ENCODE peak calls at places on chromosomes 5 and 9, in six cellular contexts. One of them, this sample, is unnamed.

GRCh38 chr5:134142806-134143205 is 28.3 kb downstream of the TCF7 start:
- DNase-seq in neuronal stem cell: no peak
- DNase-seq in mesendoderm: no peak
- DNase-seq in IMR-90: no peak
- DNase-seq in mesenchymal stem cell: no peak
- DNase-seq in H1: no peak
- DNase-seq in this sample: peak

GRCh38 chr5:113806823-113807222 is 293.3 kb downstream of the YTHDC2 start:
- DNase-seq in neuronal stem cell: no peak
- DNase-seq in mesendoderm: peak
- DNase-seq in IMR-90: peak
- DNase-seq in mesenchymal stem cell: peak
- DNase-seq in H1: no peak
- DNase-seq in this sample: no peak

GRCh38 chr5:97365918-97366317 is 182.9 kb upstream of the RIOK2 start:
- DNase-seq in neuronal stem cell: no peak
- DNase-seq in mesendoderm: no peak
- DNase-seq in IMR-90: no peak
- DNase-seq in mesenchymal stem cell: no peak
- DNase-seq in H1: no peak
- DNase-seq in this sample: no peak

GRCh38 chr5:168737066-168737465 is 157.9 kb upstream of the PANK3 start:
- DNase-seq in neuronal stem cell: no peak
- DNase-seq in mesendoderm: no peak
- DNase-seq in IMR-90: no peak
- DNase-seq in mesenchymal stem cell: no peak
- DNase-seq in H1: no peak
- DNase-seq in this sample: no peak

GRCh38 chr5:84487963-84488362 is 103.3 kb upstream of the EDIL3 start:
- DNase-seq in neuronal stem cell: no peak
- DNase-seq in mesendoderm: no peak
- DNase-seq in IMR-90: peak
- DNase-seq in mesenchymal stem cell: peak
- DNase-seq in H1: no peak
- DNase-seq in this sample: no peak

GRCh38 chr9:127756233-127756632 is 21.1 kb upstream of the TOR2A start:
- DNase-seq in neuronal stem cell: no peak
- DNase-seq in mesendoderm: no peak
- DNase-seq in IMR-90: no peak
- DNase-seq in mesenchymal stem cell: no peak
- DNase-seq in H1: no peak
- DNase-seq in this sample: no peak

GRCh38 chr5:170863646-170864045 is 1.8 kb downstream of the RANBP17 start:
- DNase-seq in neuronal stem cell: no peak
- DNase-seq in mesendoderm: no peak
- DNase-seq in IMR-90: peak
- DNase-seq in mesenchymal stem cell: peak
- DNase-seq in H1: no peak
- DNase-seq in this sample: no peak

GRCh38 chr9:71769175-71770165 is 1.2 kb upstream of the CEMIP2 start:
- DNase-seq in neuronal stem cell: no peak
- DNase-seq in mesendoderm: peak
- DNase-seq in IMR-90: no peak
- DNase-seq in mesenchymal stem cell: peak
- DNase-seq in H1: no peak
- DNase-seq in this sample: peak

GRCh38 chr9:2116073-2116472 is 100.9 kb downstream of the SMARCA2 start:
- DNase-seq in neuronal stem cell: no peak
- DNase-seq in mesendoderm: peak
- DNase-seq in IMR-90: no peak
- DNase-seq in mesenchymal stem cell: peak
- DNase-seq in H1: no peak
- DNase-seq in this sample: peak

GRCh38 chr9:129482521-129483466 is 138.1 kb downstream of the C9orf50 start:
- DNase-seq in neuronal stem cell: peak
- DNase-seq in mesendoderm: peak
- DNase-seq in IMR-90: peak
- DNase-seq in mesenchymal stem cell: peak
- DNase-seq in H1: no peak
- DNase-seq in this sample: no peak
- H3K4ac ChIP-seq in neuronal stem cell: peak
- H3K4ac ChIP-seq in mesendoderm: peak
- H3K4ac ChIP-seq in IMR-90: peak
- H3K4ac ChIP-seq in mesenchymal stem cell: peak
- H3K4ac ChIP-seq in H1: no peak
- H3K4ac ChIP-seq in this sample: no peak

GRCh38 chr5:154543380-154543779 is 65.4 kb upstream of the HAND1 start:
- DNase-seq in neuronal stem cell: no peak
- DNase-seq in mesendoderm: no peak
- DNase-seq in IMR-90: no peak
- DNase-seq in mesenchymal stem cell: no peak
- DNase-seq in H1: no peak
- DNase-seq in this sample: no peak

GRCh38 chr5:154541553-154541952 is 63.5 kb upstream of the HAND1 start:
- DNase-seq in neuronal stem cell: no peak
- DNase-seq in mesendoderm: peak
- DNase-seq in IMR-90: no peak
- DNase-seq in mesenchymal stem cell: no peak
- DNase-seq in H1: no peak
- DNase-seq in this sample: peak

GRCh38 chr5:154540600-154540999 is 62.6 kb upstream of the HAND1 start:
- DNase-seq in neuronal stem cell: no peak
- DNase-seq in mesendoderm: no peak
- DNase-seq in IMR-90: no peak
- DNase-seq in mesenchymal stem cell: no peak
- DNase-seq in H1: no peak
- DNase-seq in this sample: no peak

GRCh38 chr5:154542581-154542980 is 64.6 kb upstream of the HAND1 start:
- DNase-seq in neuronal stem cell: no peak
- DNase-seq in mesendoderm: no peak
- DNase-seq in IMR-90: no peak
- DNase-seq in mesenchymal stem cell: no peak
- DNase-seq in H1: no peak
- DNase-seq in this sample: no peak

GRCh38 chr5:154542000-154542399 is 64.0 kb upstream of the HAND1 start:
- DNase-seq in neuronal stem cell: no peak
- DNase-seq in mesendoderm: no peak
- DNase-seq in IMR-90: no peak
- DNase-seq in mesenchymal stem cell: no peak
- DNase-seq in H1: no peak
- DNase-seq in this sample: no peak
- H2BK120ac ChIP-seq in neuronal stem cell: no peak
- H2BK120ac ChIP-seq in mesendoderm: no peak
- H2BK120ac ChIP-seq in IMR-90: no peak
- H2BK120ac ChIP-seq in mesenchymal stem cell: no peak
- H2BK120ac ChIP-seq in H1: no peak
- H2BK120ac ChIP-seq in this sample: no peak

DNA sequence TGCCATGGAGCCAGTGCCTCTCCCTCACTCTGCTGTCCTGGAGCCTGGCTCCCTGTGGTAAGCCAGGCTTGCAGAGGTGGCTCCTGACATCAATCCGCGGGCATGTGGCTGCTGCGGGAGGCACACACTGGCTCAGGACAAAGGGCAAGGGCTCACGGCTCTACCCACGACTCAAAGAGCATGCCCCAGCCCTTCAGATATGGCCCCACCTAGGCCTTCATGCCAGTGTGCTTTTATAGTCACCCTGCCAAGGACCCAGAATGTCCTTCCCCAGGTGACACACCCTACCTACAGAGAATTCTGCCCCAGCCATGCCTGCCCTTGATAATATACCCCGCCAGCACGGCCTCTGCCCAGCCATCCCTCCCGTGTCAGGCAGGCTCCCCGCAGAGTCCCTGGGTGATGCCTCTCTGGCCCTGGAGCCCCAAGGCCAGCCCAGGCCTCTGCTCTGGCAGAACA is 1.6 kb downstream of the MGAT4B start:
- DNase-seq in neuronal stem cell: no peak
- DNase-seq in mesendoderm: no peak
- DNase-seq in IMR-90: no peak
- DNase-seq in mesenchymal stem cell: no peak
- DNase-seq in H1: no peak
- DNase-seq in this sample: no peak
- H3K18ac ChIP-seq in neuronal stem cell: peak
- H3K18ac ChIP-seq in mesendoderm: no peak
- H3K18ac ChIP-seq in IMR-90: no peak
- H3K18ac ChIP-seq in mesenchymal stem cell: peak
- H3K18ac ChIP-seq in H1: no peak
- H3K18ac ChIP-seq in this sample: no peak

GRCh38 chr9:133977421-133978201 is 14.5 kb downstream of the VAV2 start:
- DNase-seq in neuronal stem cell: no peak
- DNase-seq in mesendoderm: no peak
- DNase-seq in IMR-90: no peak
- DNase-seq in mesenchymal stem cell: no peak
- DNase-seq in H1: no peak
- DNase-seq in this sample: no peak

GRCh38 chr9:133979921-133980863 is 11.9 kb downstream of the VAV2 start:
- DNase-seq in neuronal stem cell: no peak
- DNase-seq in mesendoderm: no peak
- DNase-seq in IMR-90: no peak
- DNase-seq in mesenchymal stem cell: no peak
- DNase-seq in H1: no peak
- DNase-seq in this sample: no peak

GRCh38 chr9:133979124-133979920 is 12.8 kb downstream of the VAV2 start:
- DNase-seq in neuronal stem cell: no peak
- DNase-seq in mesendoderm: no peak
- DNase-seq in IMR-90: peak
- DNase-seq in mesenchymal stem cell: peak
- DNase-seq in H1: no peak
- DNase-seq in this sample: peak

GRCh38 chr9:133976888-133977287 is 15.2 kb downstream of the VAV2 start:
- DNase-seq in neuronal stem cell: no peak
- DNase-seq in mesendoderm: no peak
- DNase-seq in IMR-90: no peak
- DNase-seq in mesenchymal stem cell: no peak
- DNase-seq in H1: no peak
- DNase-seq in this sample: no peak

GRCh38 chr9:133978226-133979123 is 13.6 kb downstream of the VAV2 start:
- DNase-seq in neuronal stem cell: no peak
- DNase-seq in mesendoderm: no peak
- DNase-seq in IMR-90: no peak
- DNase-seq in mesenchymal stem cell: no peak
- DNase-seq in H1: no peak
- DNase-seq in this sample: no peak
- H3K4ac ChIP-seq in neuronal stem cell: no peak
- H3K4ac ChIP-seq in mesendoderm: no peak
- H3K4ac ChIP-seq in IMR-90: no peak
- H3K4ac ChIP-seq in mesenchymal stem cell: no peak
- H3K4ac ChIP-seq in H1: no peak
- H3K4ac ChIP-seq in this sample: no peak

GRCh38 chr9:124693403-124693802 is 77.7 kb downstream of the NR6A1 start:
- DNase-seq in neuronal stem cell: no peak
- DNase-seq in mesendoderm: no peak
- DNase-seq in IMR-90: no peak
- DNase-seq in mesenchymal stem cell: no peak
- DNase-seq in H1: no peak
- DNase-seq in this sample: no peak
- H2BK120ac ChIP-seq in neuronal stem cell: no peak
- H2BK120ac ChIP-seq in mesendoderm: no peak
- H2BK120ac ChIP-seq in IMR-90: peak
- H2BK120ac ChIP-seq in mesenchymal stem cell: no peak
- H2BK120ac ChIP-seq in H1: no peak
- H2BK120ac ChIP-seq in this sample: no peak

GRCh38 chr5:135709103-135709660 is 125.3 kb upstream of the SLC25A48 start:
- DNase-seq in neuronal stem cell: no peak
- DNase-seq in mesendoderm: no peak
- DNase-seq in IMR-90: no peak
- DNase-seq in mesenchymal stem cell: no peak
- DNase-seq in H1: no peak
- DNase-seq in this sample: peak
- H3K18ac ChIP-seq in neuronal stem cell: no peak
- H3K18ac ChIP-seq in mesendoderm: no peak
- H3K18ac ChIP-seq in IMR-90: no peak
- H3K18ac ChIP-seq in mesenchymal stem cell: no peak
- H3K18ac ChIP-seq in H1: no peak
- H3K18ac ChIP-seq in this sample: no peak

DNA sequence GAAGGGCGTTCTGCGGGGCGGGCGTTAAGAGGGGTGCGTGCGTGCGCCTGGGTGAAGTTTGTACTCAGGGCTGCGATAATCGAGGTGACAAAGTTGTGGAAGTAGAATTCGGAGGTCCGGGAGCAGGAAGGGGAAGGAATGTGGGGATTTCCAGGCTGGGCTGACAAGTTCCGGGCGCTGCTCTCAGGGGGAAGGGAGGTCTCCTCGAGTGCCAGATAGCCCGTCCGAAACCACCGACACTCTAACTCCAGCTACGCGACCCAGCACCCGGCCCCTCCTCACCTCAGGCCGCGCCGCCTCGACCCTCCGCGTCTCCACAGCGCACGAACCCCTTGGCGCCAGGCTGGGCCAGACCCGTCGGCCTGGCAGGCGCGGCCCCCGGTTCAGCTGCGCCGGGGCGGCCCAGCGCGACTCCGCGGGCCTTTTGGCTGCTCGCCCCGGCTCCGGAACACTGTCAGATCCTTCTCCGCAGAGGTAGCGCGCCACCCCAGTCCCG is at the start of gene IL6ST:
- DNase-seq in neuronal stem cell: no peak
- DNase-seq in mesendoderm: peak
- DNase-seq in IMR-90: peak
- DNase-seq in mesenchymal stem cell: peak
- DNase-seq in H1: peak
- DNase-seq in this sample: peak
- H3K4ac ChIP-seq in neuronal stem cell: no peak
- H3K4ac ChIP-seq in mesendoderm: peak
- H3K4ac ChIP-seq in IMR-90: peak
- H3K4ac ChIP-seq in mesenchymal stem cell: peak
- H3K4ac ChIP-seq in H1: no peak
- H3K4ac ChIP-seq in this sample: no peak

DNA sequence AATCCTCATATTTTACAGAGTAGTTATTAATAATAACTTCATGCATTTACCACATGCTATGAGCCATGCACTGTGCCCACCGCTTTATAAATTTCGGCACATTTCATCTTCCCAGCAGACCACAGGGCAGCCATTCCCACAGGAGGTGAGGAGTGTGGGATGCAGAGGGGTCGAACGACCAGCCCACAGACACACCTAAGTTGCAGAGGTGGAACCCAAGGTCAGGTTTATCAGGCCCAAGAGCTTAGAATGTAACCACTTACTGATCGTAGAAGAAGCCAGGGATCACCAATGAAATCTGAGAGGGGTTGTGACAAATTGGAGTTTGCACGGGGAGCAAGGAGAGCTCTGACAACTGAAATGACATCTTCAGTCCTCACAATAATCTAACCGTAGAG is 303.0 kb upstream of the MSX2 start:
- DNase-seq in neuronal stem cell: no peak
- DNase-seq in mesendoderm: no peak
- DNase-seq in IMR-90: no peak
- DNase-seq in mesenchymal stem cell: no peak
- DNase-seq in H1: no peak
- DNase-seq in this sample: no peak
- H2BK120ac ChIP-seq in neuronal stem cell: no peak
- H2BK120ac ChIP-seq in mesendoderm: no peak
- H2BK120ac ChIP-seq in IMR-90: no peak
- H2BK120ac ChIP-seq in mesenchymal stem cell: no peak
- H2BK120ac ChIP-seq in H1: no peak
- H2BK120ac ChIP-seq in this sample: no peak

GRCh38 chr5:174335682-174336364 is 290.3 kb downstream of the NSG2 start:
- DNase-seq in neuronal stem cell: no peak
- DNase-seq in mesendoderm: no peak
- DNase-seq in IMR-90: no peak
- DNase-seq in mesenchymal stem cell: no peak
- DNase-seq in H1: no peak
- DNase-seq in this sample: no peak
- H3K18ac ChIP-seq in neuronal stem cell: no peak
- H3K18ac ChIP-seq in mesendoderm: peak
- H3K18ac ChIP-seq in IMR-90: no peak
- H3K18ac ChIP-seq in mesenchymal stem cell: no peak
- H3K18ac ChIP-seq in H1: no peak
- H3K18ac ChIP-seq in this sample: no peak

This sample was measured in H9.